ENCODE peak calls at places on chromosome 1, in nine cellular contexts. J is cardiac fibroblast, R is astrocyte of the spinal cord, V is mesenchymal stem cell, M is bronchial epithelial cell, H is mammary epithelial cell, X is colonic mucosa, D is Caco-2, Z is fibroblast of lung. F is an unnamed sample.

GRCh38 chr1:155913969-155914757 is 3.0 kb upstream of the RIT1 start:
- DNase-seq in J (no peak), R (peak; percentile 26), V (peak; percentile 83), M (no peak), H (no peak), X (no peak), D (no peak), Z (peak; percentile 44), F (no peak)

GRCh38 chr1:76279387-76279748 is 204.8 kb downstream of the ST6GALNAC3 start:
- DNase-seq in J (no peak), R (no peak), V (no peak), M (no peak), H (no peak), X (no peak), D (no peak), Z (no peak), F (no peak)

GRCh38 chr1:62266217-62266616 is 53.0 kb downstream of the KANK4 start:
- DNase-seq in J (no peak), R (no peak), V (no peak), M (no peak), H (no peak), X (no peak), D (no peak), Z (no peak), F (no peak)

GRCh38 chr1:235078480-235078803 is 50.2 kb downstream of the TOMM20 start:
- DNase-seq in J (no peak), R (no peak), V (no peak), M (no peak), H (no peak), X (no peak), D (no peak), Z (no peak), F (no peak)

GRCh38 chr1:177490240-177490639 is 319.5 kb downstream of the BRINP2 start:
- DNase-seq in J (no peak), R (no peak), V (no peak), M (no peak), H (no peak), X (no peak), D (no peak), Z (no peak), F (no peak)

GRCh38 chr1:210446479-210446878 is 117.8 kb downstream of the HHAT start:
- DNase-seq in J (no peak), R (peak; percentile 46), V (peak; percentile 33), M (no peak), H (no peak), X (no peak), D (no peak), Z (peak; percentile 50), F (peak; percentile 1)

GRCh38 chr1:63274371-63274770 is 48.0 kb upstream of the FOXD3 start:
- DNase-seq in J (no peak), R (no peak), V (no peak), M (no peak), H (no peak), X (no peak), D (no peak), Z (no peak), F (no peak)

GRCh38 chr1:160179336-160179735 is 11.0 kb upstream of the CASQ1 start:
- DNase-seq in J (no peak), R (no peak), V (no peak), M (no peak), H (no peak), X (no peak), D (no peak), Z (no peak), F (no peak)

GRCh38 chr1:89483757-89484077 is 40.9 kb upstream of the LRRC8B start:
- DNase-seq in J (no peak), R (no peak), V (no peak), M (no peak), H (no peak), X (no peak), D (no peak), Z (no peak), F (no peak)

GRCh38 chr1:115706774-115707425 is 61.6 kb downstream of the CASQ2 start:
- DNase-seq in J (peak; percentile 70), R (peak; percentile 64), V (peak; percentile 60), M (peak; percentile 50), H (peak; percentile 30), X (no peak), D (peak; percentile 54), Z (peak; percentile 69), F (peak; percentile 31)

GRCh38 chr1:2535981-2536380 is 5.9 kb upstream of the HES5 start:
- DNase-seq in J (no peak), R (no peak), V (no peak), M (no peak), H (no peak), X (no peak), D (no peak), Z (no peak), F (no peak)

GRCh38 chr1:243623831-243624230 is 226.2 kb downstream of the AKT3 start:
- DNase-seq in J (peak; percentile 70), R (peak; percentile 21), V (peak; percentile 86), M (no peak), H (peak; percentile 63), X (no peak), D (no peak), Z (peak; percentile 61), F (no peak)

GRCh38 chr1:58500036-58500435 is 46.5 kb downstream of the OMA1 start:
- DNase-seq in J (no peak), R (no peak), V (no peak), M (no peak), H (no peak), X (no peak), D (no peak), Z (no peak), F (no peak)

GRCh38 chr1:9119745-9120144 is 9.2 kb downstream of the GPR157 start:
- DNase-seq in J (no peak), R (no peak), V (no peak), M (no peak), H (no peak), X (no peak), D (no peak), Z (no peak), F (no peak)

GRCh38 chr1:230236951-230237350 is 169.9 kb downstream of the GALNT2 start:
- DNase-seq in J (peak; percentile 41), R (no peak), V (no peak), M (no peak), H (no peak), X (no peak), D (no peak), Z (peak; percentile 40), F (no peak)

GRCh38 chr1:178189814-178190213 is 95.9 kb downstream of the RASAL2 start:
- DNase-seq in J (peak; percentile 57), R (no peak), V (peak; percentile 42), M (peak; percentile 31), H (no peak), X (no peak), D (peak; percentile 60), Z (no peak), F (peak; percentile 16)

GRCh38 chr1:19654886-19655717 is 9.6 kb upstream of the HTR6 start:
- DNase-seq in J (no peak), R (no peak), V (no peak), M (no peak), H (no peak), X (no peak), D (no peak), Z (no peak), F (peak; percentile 58)

DNA sequence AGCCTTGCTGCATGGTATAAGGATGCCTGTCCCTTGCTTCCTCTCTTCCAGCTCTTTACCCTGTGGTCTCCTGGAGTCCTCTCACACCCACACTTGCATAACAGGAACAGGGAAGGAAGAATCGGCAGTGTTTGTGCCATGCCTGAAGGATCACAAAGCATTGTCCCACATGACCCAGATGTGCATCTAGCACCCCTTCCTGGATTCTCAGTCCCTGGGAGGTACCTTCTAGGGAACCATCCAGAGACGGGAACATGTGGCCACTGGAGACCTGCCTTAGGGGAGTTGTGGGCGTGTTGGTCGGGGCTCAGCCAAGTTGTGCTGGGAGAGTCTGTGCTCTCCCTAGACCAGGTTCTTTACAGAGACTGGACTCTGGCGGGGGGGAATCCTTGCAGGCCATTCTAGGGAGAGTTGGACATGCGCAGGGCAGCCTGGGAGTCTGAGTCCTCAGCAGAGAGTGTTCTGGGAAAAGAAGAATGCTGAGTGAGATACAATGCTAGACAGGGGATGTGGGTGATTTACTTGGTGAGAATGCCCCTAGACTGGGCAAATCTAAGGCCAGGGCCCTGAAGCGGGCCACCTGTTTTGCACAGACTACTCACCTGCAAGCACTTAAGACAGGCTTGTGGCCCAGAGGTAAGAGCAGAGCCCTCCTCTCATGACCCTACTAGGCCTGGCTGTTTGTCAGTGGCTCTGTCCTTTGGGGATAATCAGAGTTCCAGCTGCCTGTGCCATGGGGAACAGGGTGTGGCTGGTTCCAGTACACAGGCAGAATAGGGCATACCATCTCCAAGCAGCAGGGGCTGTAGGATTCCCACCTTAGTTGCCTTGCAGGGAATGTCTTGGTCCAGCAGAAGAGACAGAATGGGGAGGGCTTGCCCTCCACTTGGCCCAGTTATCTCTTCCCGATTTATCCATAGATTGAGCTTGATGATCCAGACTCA is 89.8 kb downstream of the MAN1C1 start:
- DNase-seq in J (no peak), R (no peak), V (no peak), M (no peak), H (no peak), X (no peak), D (no peak), Z (no peak), F (no peak)
- H3K4me3 ChIP-seq in J (no peak overlapping the region), R (no peak overlapping the region), V (no peak overlapping the region), M (no peak overlapping the region), H (no peak overlapping the region), X (no peak overlapping the region), D (no peak overlapping the region), Z (no peak overlapping the region), F (no peak overlapping the region)

GRCh38 chr1:170836146-170836545 is 99.2 kb upstream of the MROH9 start:
- DNase-seq in J (peak; percentile 50), R (peak; percentile 29), V (no peak), M (peak; percentile 30), H (no peak), X (no peak), D (no peak), Z (peak; percentile 50), F (no peak)

DNA sequence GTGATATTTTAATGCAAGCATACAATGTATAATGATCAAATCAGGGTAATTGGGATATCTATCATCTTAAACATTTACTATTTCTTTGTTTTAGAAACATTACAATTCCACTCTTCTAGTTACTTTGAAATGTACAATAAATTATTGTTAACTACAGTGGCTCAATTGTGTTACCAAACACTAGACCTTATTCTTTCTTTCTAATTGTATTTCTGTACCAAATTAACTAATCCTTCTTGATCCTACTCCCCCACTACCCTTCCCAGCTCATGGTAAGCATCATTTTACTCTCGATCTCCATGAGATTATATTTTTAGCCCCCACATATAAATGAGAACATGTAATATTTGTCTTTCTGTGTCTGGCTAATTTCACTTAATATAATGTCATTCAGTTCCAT is 95.0 kb upstream of the MROH9 start:
- DNase-seq in J (no peak), R (no peak), V (no peak), M (no peak), H (no peak), X (no peak), D (no peak), Z (no peak), F (no peak)
- H3K4me3 ChIP-seq in J (no peak overlapping the region), R (no peak overlapping the region), V (no peak overlapping the region), M (no peak overlapping the region), H (no peak overlapping the region), X (no peak overlapping the region), D (no peak overlapping the region), Z (no peak overlapping the region), F (no peak overlapping the region)

GRCh38 chr1:181113061-181113695 is 24.7 kb downstream of the IER5 start:
- DNase-seq in J (peak; percentile 76), R (peak; percentile 52), V (peak; percentile 73), M (peak; percentile 89), H (peak; percentile 81), X (no peak), D (peak; percentile 39), Z (peak; percentile 70), F (peak; percentile 51)
- H3K4me3 ChIP-seq in J (no peak overlapping the region), R (no peak overlapping the region), V (no peak overlapping the region), M (no peak overlapping the region), H (no peak overlapping the region), X (no peak overlapping the region), D (no peak overlapping the region), Z (no peak overlapping the region), F (no peak overlapping the region)

GRCh38 chr1:151624783-151625182 is 12.9 kb downstream of the SNX27 start:
- DNase-seq in J (no peak), R (no peak), V (no peak), M (no peak), H (no peak), X (no peak), D (no peak), Z (no peak), F (no peak)
- H3K4me3 ChIP-seq in J (no peak overlapping the region), R (no peak overlapping the region), V (no peak overlapping the region), M (no peak overlapping the region), H (no peak overlapping the region), X (no peak overlapping the region), D (no peak overlapping the region), Z (no peak overlapping the region), F (no peak overlapping the region)

F was measured in small intestine.